ENCODE peak calls at places on chromosome 2, in ten cellular contexts. E is mammary epithelial cell, O is IMR-90, M is Peyer's patch, B is fibroblast of lung, P is heart left ventricle, W is NT2/D1, F is right lobe of liver, G is hepatocyte, N is endodermal cell. H is an unnamed sample.

GRCh38 chr2:134975281-134976009 is 56.8 kb downstream of the CCNT2 start:
- DNase-seq in E (no peak), O (no peak), M (no peak), B (no peak), P (peak; percentile 26), W (no peak), F (no peak), G (no peak), N (no peak), H (peak; percentile 61)

GRCh38 chr2:101617188-101617587 is 80.3 kb upstream of the MAP4K4 start:
- DNase-seq in E (peak; percentile 27), O (peak; percentile 89), M (no peak), B (peak; percentile 75), P (no peak), W (no peak), F (no peak), G (no peak), N (no peak), H (no peak)

GRCh38 chr2:30334738-30335426 is 103.5 kb downstream of the LBH start:
- DNase-seq in E (no peak), O (no peak), M (peak; percentile 61), B (no peak), P (no peak), W (no peak), F (no peak), G (no peak), N (peak; percentile 66), H (no peak)

GRCh38 chr2:223060201-223060825 is 8.3 kb downstream of the KCNE4 start:
- DNase-seq in E (no peak), O (no peak), M (no peak), B (no peak), P (no peak), W (no peak), F (no peak), G (no peak), N (no peak), H (no peak)

GRCh38 chr2:61926921-61927477 is 21.5 kb downstream of the COMMD1 start:
- DNase-seq in E (no peak), O (no peak), M (no peak), B (no peak), P (no peak), W (peak; percentile 60), F (no peak), G (no peak), N (no peak), H (no peak)

GRCh38 chr2:235024191-235024611 is 72.4 kb downstream of the SH3BP4 start:
- DNase-seq in E (peak; percentile 38), O (peak; percentile 69), M (no peak), B (no peak), P (no peak), W (no peak), F (no peak), G (no peak), N (no peak), H (no peak)

GRCh38 chr2:74821177-74822124 is 12.5 kb upstream of the HK2 start:
- DNase-seq in E (no peak), O (no peak), M (no peak), B (peak; percentile 13), P (no peak), W (no peak), F (peak; percentile 9), G (no peak), N (no peak), H (no peak)

GRCh38 chr2:66440692-66441091 is 5.8 kb downstream of the MEIS1 start:
- DNase-seq in E (no peak), O (no peak), M (no peak), B (peak; percentile 70), P (no peak), W (no peak), F (no peak), G (peak; percentile 29), N (peak; percentile 63), H (no peak)

GRCh38 chr2:105179469-105180372 is 61.8 kb upstream of the GPR45 start:
- DNase-seq in E (peak; percentile 63), O (peak; percentile 71), M (no peak), B (peak; percentile 60), P (peak; percentile 33), W (peak; percentile 16), F (peak; percentile 51), G (peak; percentile 50), N (peak; percentile 74), H (peak; percentile 55)

DNA sequence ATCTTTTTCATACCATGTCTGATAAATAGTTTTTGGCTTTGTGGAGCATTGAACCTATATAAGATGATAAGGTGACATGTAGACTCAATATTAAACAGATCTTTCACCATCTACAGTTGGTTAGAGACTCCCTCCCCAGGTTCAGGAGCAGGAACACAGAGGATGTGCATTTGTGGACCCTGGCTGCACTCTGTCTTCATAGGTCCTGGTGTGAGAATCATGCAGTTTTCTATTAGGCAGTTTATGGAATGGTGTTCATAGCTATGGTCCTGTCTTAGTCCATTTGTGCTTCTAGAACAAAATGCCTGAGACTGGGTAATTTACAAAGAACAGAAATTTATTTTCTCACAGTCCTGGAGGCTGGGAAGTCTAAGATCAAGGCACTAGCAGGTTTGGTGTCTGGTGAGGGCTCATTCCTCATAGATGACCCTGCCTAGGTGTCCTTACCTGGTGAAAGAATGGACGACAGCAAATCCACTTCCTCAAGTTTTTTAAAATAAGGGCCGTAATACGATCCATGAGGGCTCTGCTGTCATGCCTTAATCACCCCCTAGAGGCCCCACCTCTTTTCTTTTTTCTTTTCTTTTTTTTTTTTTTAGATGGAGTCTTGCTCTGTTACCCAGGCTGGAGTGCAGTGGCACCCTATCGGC is 35.3 kb upstream of the FAM98A start:
- DNase-seq in E (no peak), O (no peak), M (no peak), B (no peak), P (no peak), W (no peak), F (no peak), G (no peak), N (no peak), H (no peak)
- H3K4me1 ChIP-seq in E (no peaks in the 10 kb centered on the region), O (no peaks in the 10 kb centered on the region), M (no peaks in the 10 kb centered on the region), B (no peaks in the 10 kb centered on the region), P (no peaks in the 10 kb centered on the region), W (no peaks in the 10 kb centered on the region), F (no peaks in the 10 kb centered on the region), G (no peaks in the 10 kb centered on the region), N (no peaks in the 10 kb centered on the region), H (no peaks in the 10 kb centered on the region)

GRCh38 chr2:196851068-196851467 is 41.9 kb upstream of the C2orf66 start:
- DNase-seq in E (no peak), O (no peak), M (no peak), B (peak; percentile 9), P (no peak), W (no peak), F (no peak), G (no peak), N (no peak), H (no peak)

GRCh38 chr2:196849895-196850294 is 40.7 kb upstream of the C2orf66 start:
- DNase-seq in E (peak; percentile 26), O (peak; percentile 45), M (no peak), B (peak; percentile 51), P (no peak), W (no peak), F (no peak), G (peak; percentile 13), N (peak; percentile 51), H (peak; percentile 32)

GRCh38 chr2:196853301-196854087 is 44.3 kb upstream of the C2orf66 start:
- DNase-seq in E (no peak), O (no peak), M (no peak), B (no peak), P (no peak), W (no peak), F (no peak), G (no peak), N (no peak), H (no peak)

DNA sequence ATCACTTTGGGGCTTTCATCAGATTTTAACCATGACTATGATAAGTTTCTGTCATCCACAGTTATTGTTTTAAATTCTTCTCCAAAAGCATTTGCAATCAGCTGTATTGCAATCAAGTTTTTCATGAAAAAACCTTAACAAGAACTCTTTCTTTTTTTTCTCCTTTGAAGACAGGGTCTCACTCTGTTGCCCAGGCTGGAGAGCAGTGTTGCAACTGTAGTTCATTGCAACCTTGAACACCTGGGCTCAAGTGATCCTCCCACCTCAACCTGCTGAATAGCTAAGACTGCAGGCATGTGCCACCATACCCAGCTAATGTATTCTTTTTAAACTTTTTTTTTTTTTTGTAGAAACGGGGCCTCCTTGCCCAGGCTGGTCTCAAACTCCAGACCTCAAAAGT is 45.5 kb upstream of the C2orf66 start:
- DNase-seq in E (no peak), O (no peak), M (no peak), B (no peak), P (no peak), W (no peak), F (no peak), G (no peak), N (no peak), H (no peak)
- H3K4me1 ChIP-seq in E (no peaks in the 10 kb centered on the region), O (no peaks in the 10 kb centered on the region), M (no peaks in the 10 kb centered on the region), B (no peaks in the 10 kb centered on the region), P (no peaks in the 10 kb centered on the region), W (no peaks in the 10 kb centered on the region), F (no peaks in the 10 kb centered on the region), G (no peaks in the 10 kb centered on the region), N (no peaks in the 10 kb centered on the region), H (no peaks in the 10 kb centered on the region)

GRCh38 chr2:54470241-54470938 is 14.3 kb downstream of the SPTBN1 start:
- DNase-seq in E (no peak), O (peak; percentile 79), M (no peak), B (peak; percentile 41), P (no peak), W (no peak), F (no peak), G (peak; percentile 30), N (no peak), H (no peak)
- H3K4me1 ChIP-seq in E (peaks cover 21% of the 10 kb centered on the region), O (peaks cover 19% of the 10 kb centered on the region), M (no peaks in the 10 kb centered on the region), B (peaks cover 22% of the 10 kb centered on the region), P (peaks cover 90% of the 10 kb centered on the region), W (no peaks in the 10 kb centered on the region), F (peaks cover 4% of the 10 kb centered on the region), G (peaks cover 31% of the 10 kb centered on the region), N (peaks cover 7% of the 10 kb centered on the region), H (peaks cover 45% of the 10 kb centered on the region)

GRCh38 chr2:207330912-207331311 is 165.2 kb upstream of the KLF7 start:
- DNase-seq in E (peak; percentile 100), O (peak; percentile 97), M (no peak), B (peak; percentile 96), P (peak; percentile 33), W (no peak), F (no peak), G (peak; percentile 66), N (no peak), H (no peak)
- H3K4me1 ChIP-seq in E (peaks cover 64% of the 10 kb centered on the region), O (peaks cover 14% of the 10 kb centered on the region), M (no peaks in the 10 kb centered on the region), B (peaks cover 17% of the 10 kb centered on the region), P (peaks cover 10% of the 10 kb centered on the region), W (peaks cover 3% of the 10 kb centered on the region), F (no peaks in the 10 kb centered on the region), G (peaks cover 15% of the 10 kb centered on the region), N (peaks cover 10% of the 10 kb centered on the region), H (no peaks in the 10 kb centered on the region)

GRCh38 chr2:96531366-96531765 is 5.2 kb upstream of the ARID5A start:
- DNase-seq in E (no peak), O (no peak), M (no peak), B (no peak), P (no peak), W (no peak), F (no peak), G (no peak), N (peak; percentile 44), H (no peak)
- H3K4me1 ChIP-seq in E (peaks cover 56% of the 10 kb centered on the region), O (peaks cover 44% of the 10 kb centered on the region), M (peaks cover 3% of the 10 kb centered on the region), B (peaks cover 34% of the 10 kb centered on the region), P (peaks cover 73% of the 10 kb centered on the region), W (peaks cover 22% of the 10 kb centered on the region), F (peaks cover 5% of the 10 kb centered on the region), G (peaks cover 26% of the 10 kb centered on the region), N (no peaks in the 10 kb centered on the region), H (peaks cover 37% of the 10 kb centered on the region)

GRCh38 chr2:96150791-96151594 is 5.8 kb upstream of the DUSP2 start:
- DNase-seq in E (no peak), O (no peak), M (peak; percentile 28), B (no peak), P (no peak), W (no peak), F (no peak), G (peak; percentile 2), N (no peak), H (no peak)
- H3K4me1 ChIP-seq in E (peaks cover 27% of the 10 kb centered on the region), O (peaks cover 5% of the 10 kb centered on the region), M (peaks cover 27% of the 10 kb centered on the region), B (peaks cover 4% of the 10 kb centered on the region), P (peaks cover under 1% of the 10 kb centered on the region), W (peaks cover 36% of the 10 kb centered on the region), F (no peaks in the 10 kb centered on the region), G (peaks cover 15% of the 10 kb centered on the region), N (no peaks in the 10 kb centered on the region), H (no peaks in the 10 kb centered on the region)